ENCODE peak calls at places on chromosome 16, in four cellular contexts. W, L, M and T are unnamed samples.

GRCh38 chr16:24045641-24046040 is 209.9 kb downstream of the PRKCB start:
- DNase-seq in W (no peak), L (no peak), M (peak), T (no peak)

GRCh38 chr16:55502801-55503366 is 6.0 kb upstream of the LPCAT2 start:
- DNase-seq in W (no peak), L (no peak), M (peak), T (no peak)

GRCh38 chr16:20747030-20747816 is 5.6 kb upstream of the THUMPD1 start:
- DNase-seq in W (no peak), L (no peak), M (no peak), T (no peak)

GRCh38 chr16:48537909-48538745 is 71.9 kb downstream of the N4BP1 start:
- DNase-seq in W (no peak), L (no peak), M (no peak), T (no peak)

GRCh38 chr16:23432176-23433128 is 20.5 kb downstream of the COG7 start:
- DNase-seq in W (no peak), L (no peak), M (peak), T (no peak)

GRCh38 chr16:54935411-54936085 is 4.9 kb downstream of the IRX5 start:
- DNase-seq in W (no peak), L (no peak), M (peak), T (no peak)

GRCh38 chr16:10339777-10340752 is 45.8 kb upstream of the ATF7IP2 start:
- DNase-seq in W (no peak), L (no peak), M (no peak), T (no peak)

GRCh38 chr16:17050468-17050867 is 420.3 kb downstream of the XYLT1 start:
- DNase-seq in W (no peak), L (no peak), M (no peak), T (no peak)

GRCh38 chr16:5459863-5460262 is 362.3 kb upstream of the EEF2KMT start:
- DNase-seq in W (no peak), L (no peak), M (no peak), T (no peak)

GRCh38 chr16:55041540-55042234 is 111.0 kb downstream of the IRX5 start:
- DNase-seq in W (no peak), L (no peak), M (no peak), T (no peak)